ENCODE peak calls at places on chromosomes 7 and 10, in seven cellular contexts. S is endothelial cell of umbilical vein, P is esophagus squamous epithelium, H is cardiac muscle cell, E is heart left ventricle, Y is tibial nerve, M is aorta. B is an unnamed sample.

GRCh38 chr10:86732771-86733170 is 23.6 kb upstream of the BMPR1A start:
- DNase-seq in S (no peak), P (no peak), H (no peak), E (no peak), Y (no peak), M (no peak), B (no peak)

GRCh38 chr10:110530131-110530831 is 32.6 kb downstream of the DUSP5 start:
- DNase-seq in S (no peak), P (no peak), H (peak; percentile 58), E (peak; percentile 74), Y (peak; percentile 35), M (peak; percentile 60), B (peak; percentile 92)

GRCh38 chr10:71213127-71213616 is 802 bp downstream of the UNC5B start:
- DNase-seq in S (peak; percentile 56), P (no peak), H (peak; percentile 75), E (peak; percentile 70), Y (no peak), M (peak; percentile 73), B (peak; percentile 88)

GRCh38 chr7:133196872-133197612 is 55.8 kb upstream of the EXOC4 start:
- DNase-seq in S (no peak), P (no peak), H (no peak), E (no peak), Y (no peak), M (no peak), B (no peak)

GRCh38 chr7:24741691-24742639 is 15.3 kb downstream of the GSDME start:
- DNase-seq in S (no peak), P (no peak), H (no peak), E (no peak), Y (no peak), M (peak; percentile 68), B (peak; percentile 99)

GRCh38 chr7:21911341-21911875 is 34.3 kb downstream of the CDCA7L start:
- DNase-seq in S (no peak), P (no peak), H (no peak), E (no peak), Y (no peak), M (no peak), B (peak; percentile 88)

GRCh38 chr7:38451840-38452239 is 178.4 kb upstream of the TARP start:
- DNase-seq in S (peak; percentile 54), P (no peak), H (peak; percentile 26), E (no peak), Y (no peak), M (no peak), B (peak; percentile 76)

GRCh38 chr10:102691701-102692100 is 22.5 kb downstream of the ARL3 start:
- DNase-seq in S (no peak), P (no peak), H (no peak), E (no peak), Y (no peak), M (no peak), B (peak; percentile 67)

GRCh38 chr10:14608381-14609001 is 166.2 kb downstream of the FAM107B start:
- DNase-seq in S (no peak), P (no peak), H (peak; percentile 61), E (no peak), Y (no peak), M (peak; percentile 66), B (no peak)

GRCh38 chr7:134752006-134752760 is 27.3 kb upstream of the CALD1 start:
- DNase-seq in S (peak; percentile 29), P (no peak), H (no peak), E (no peak), Y (no peak), M (no peak), B (peak; percentile 74)

GRCh38 chr10:122342293-122343134 is 32.0 kb upstream of the PLEKHA1 start:
- DNase-seq in S (peak; percentile 71), P (no peak), H (peak; percentile 51), E (no peak), Y (no peak), M (no peak), B (peak; percentile 72)

GRCh38 chr10:86607674-86608073 is 46.7 kb upstream of the OPN4 start:
- DNase-seq in S (no peak), P (no peak), H (no peak), E (no peak), Y (no peak), M (no peak), B (no peak)

GRCh38 chr7:112386619-112387018 is 63.6 kb upstream of the IFRD1 start:
- DNase-seq in S (no peak), P (no peak), H (no peak), E (no peak), Y (no peak), M (no peak), B (peak; percentile 10)

GRCh38 chr10:131641231-131641630 is 259.6 kb upstream of the PPP2R2D start:
- DNase-seq in S (no peak), P (no peak), H (no peak), E (no peak), Y (no peak), M (no peak), B (no peak)

GRCh38 chr10:10803273-10803672 is 214.4 kb upstream of the CELF2 start:
- DNase-seq in S (no peak), P (no peak), H (no peak), E (no peak), Y (peak; percentile 18), M (no peak), B (peak; percentile 57)

GRCh38 chr10:31646519-31646918 is 282.1 kb downstream of the ARHGAP12 start:
- DNase-seq in S (no peak), P (no peak), H (no peak), E (no peak), Y (no peak), M (no peak), B (peak; percentile 20)

GRCh38 chr7:136555933-136556332 is 312.5 kb upstream of the CHRM2 start:
- DNase-seq in S (no peak), P (no peak), H (peak; percentile 38), E (no peak), Y (no peak), M (no peak), B (no peak)

GRCh38 chr10:35442592-35442991 is 106.3 kb downstream of the CCNY start:
- DNase-seq in S (no peak), P (no peak), H (no peak), E (no peak), Y (no peak), M (no peak), B (no peak)

GRCh38 chr10:131981429-131982184 is at the start of gene BNIP3:
- DNase-seq in S (peak; percentile 97), P (peak; percentile 30), H (peak; percentile 98), E (peak; percentile 99), Y (peak; percentile 91), M (peak; percentile 95), B (peak; percentile 98)

GRCh38 chr10:21508987-21509334 is 16.5 kb downstream of the SKIDA1 start:
- DNase-seq in S (no peak), P (no peak), H (peak; percentile 62), E (no peak), Y (no peak), M (no peak), B (no peak)

GRCh38 chr10:21509391-21510217 is 15.9 kb downstream of the SKIDA1 start:
- DNase-seq in S (no peak), P (no peak), H (peak; percentile 45), E (peak; percentile 57), Y (no peak), M (no peak), B (peak; percentile 46)

GRCh38 chr10:21505711-21506278 is 19.7 kb downstream of the SKIDA1 start:
- DNase-seq in S (no peak), P (no peak), H (peak; percentile 76), E (no peak), Y (no peak), M (no peak), B (no peak)

GRCh38 chr10:21506351-21506750 is 19.1 kb downstream of the SKIDA1 start:
- DNase-seq in S (no peak), P (no peak), H (no peak), E (no peak), Y (no peak), M (no peak), B (no peak)

GRCh38 chr10:21507066-21507669 is 18.3 kb downstream of the SKIDA1 start:
- DNase-seq in S (no peak), P (no peak), H (no peak), E (no peak), Y (no peak), M (no peak), B (no peak)
- H3K27me3 ChIP-seq in S (peaks cover 16% of the 10 kb centered on the region), P (no peaks in the 10 kb centered on the region), H (no peaks in the 10 kb centered on the region), E (no peaks in the 10 kb centered on the region), Y (no peaks in the 10 kb centered on the region), M (no peaks in the 10 kb centered on the region), B (no peaks in the 10 kb centered on the region)

GRCh38 chr10:117004238-117004626 is 755 bp downstream of the SHTN1 start:
- DNase-seq in S (no peak), P (no peak), H (no peak), E (no peak), Y (no peak), M (no peak), B (no peak)
- H3K27ac ChIP-seq in S (peak overlapping the region; percentile 77), P (peak overlapping the region; percentile 91), H (no peak overlapping the region), E (no peak overlapping the region), Y (no peak overlapping the region), M (no peak overlapping the region), B (peak overlapping the region; percentile 1)

DNA sequence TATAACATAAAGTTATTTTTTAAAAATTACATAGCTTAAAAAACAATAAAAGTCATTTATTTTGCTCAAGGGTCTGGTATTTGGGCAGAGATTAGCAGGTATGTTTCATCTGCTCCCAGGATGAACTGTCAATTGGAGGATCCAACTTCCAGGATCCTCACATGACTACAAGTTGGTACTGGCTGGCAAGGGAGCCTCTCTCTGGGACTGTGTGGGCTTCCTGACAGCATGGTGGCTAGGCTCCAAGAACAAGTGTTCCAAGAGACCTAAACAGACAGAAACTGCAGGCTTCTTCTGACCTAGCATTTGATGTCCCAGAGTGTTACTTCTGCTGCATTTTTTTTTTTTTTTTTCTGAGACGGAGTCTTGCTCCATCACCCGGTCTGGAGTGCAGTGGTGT is 107.2 kb downstream of the AVL9 start:
- DNase-seq in S (no peak), P (no peak), H (no peak), E (no peak), Y (no peak), M (no peak), B (no peak)
- H3K27me3 ChIP-seq in S (no peaks in the 10 kb centered on the region), P (no peaks in the 10 kb centered on the region), H (no peaks in the 10 kb centered on the region), E (no peaks in the 10 kb centered on the region), Y (no peaks in the 10 kb centered on the region), M (no peaks in the 10 kb centered on the region), B (no peaks in the 10 kb centered on the region)

GRCh38 chr7:2237109-2237602 is 4.4 kb upstream of the MAD1L1 start:
- DNase-seq in S (no peak), P (peak; percentile 31), H (no peak), E (no peak), Y (no peak), M (peak; percentile 84), B (no peak)

GRCh38 chr7:2230882-2231281 is 1.9 kb downstream of the MAD1L1 start:
- DNase-seq in S (no peak), P (no peak), H (no peak), E (no peak), Y (no peak), M (no peak), B (no peak)

GRCh38 chr7:2232766-2233520 is at the start of gene MAD1L1:
- DNase-seq in S (peak; percentile 92), P (peak; percentile 39), H (peak; percentile 95), E (peak; percentile 96), Y (peak; percentile 85), M (peak; percentile 94), B (peak; percentile 97)

GRCh38 chr7:2231992-2232765 is 566 bp downstream of the MAD1L1 start:
- DNase-seq in S (peak; percentile 45), P (no peak), H (peak; percentile 57), E (no peak), Y (no peak), M (no peak), B (peak; percentile 59)

DNA sequence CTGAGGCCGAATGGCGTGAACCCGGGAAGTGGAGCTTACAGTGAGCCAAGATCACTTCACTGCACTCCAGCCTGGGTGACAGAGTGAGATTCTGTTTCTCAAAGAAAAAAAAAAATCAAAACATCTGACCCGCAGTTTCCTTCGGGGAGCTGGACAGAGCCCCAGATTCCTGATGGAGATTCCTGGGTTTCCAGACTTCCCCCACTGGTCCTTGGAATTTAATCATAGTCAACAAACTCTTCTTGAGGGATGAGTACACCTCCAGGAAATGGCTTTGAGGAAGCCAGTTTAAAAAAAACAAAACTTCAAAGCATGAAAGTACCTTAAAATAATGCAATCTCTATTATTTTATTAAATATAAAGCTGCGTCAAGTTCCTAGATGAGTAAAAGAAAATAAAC is 1.1 kb upstream of the MAD1L1 start:
- DNase-seq in S (peak; percentile 31), P (no peak), H (no peak), E (no peak), Y (no peak), M (no peak), B (no peak)
- H3K27ac ChIP-seq in S (peak overlapping the region; percentile 34), P (no peak overlapping the region), H (no peak overlapping the region), E (no peak overlapping the region), Y (no peak overlapping the region), M (no peak overlapping the region), B (peak overlapping the region; percentile 52)

B was measured in GM23248.